ENCODE peak calls at places on chromosomes 1 and 21, in six cellular contexts. J is CD8-positive, alpha-beta T cell; B is prostate gland; G is sigmoid colon; Y is transverse colon; I is GM20000. F is an unnamed sample.

GRCh38 chr1:240117202-240117769 is 25.6 kb downstream of the FMN2 start:
- DNase-seq in J (no peak), B (no peak), G (no peak), Y (no peak), I (no peak), F (no peak)

GRCh38 chr1:224860488-224860887 is 69.0 kb upstream of the DNAH14 start:
- DNase-seq in J (no peak), B (no peak), G (no peak), Y (no peak), I (no peak), F (no peak)

GRCh38 chr1:67850611-67851075 is 17.4 kb upstream of the GNG12 start:
- DNase-seq in J (no peak), B (peak; percentile 39), G (peak; percentile 87), Y (peak; percentile 80), I (no peak), F (no peak)

GRCh38 chr21:42460391-42461184 is 35.4 kb downstream of the RSPH1 start:
- DNase-seq in J (peak; percentile 34), B (no peak), G (no peak), Y (peak; percentile 61), I (peak; percentile 51), F (peak; percentile 78)

GRCh38 chr1:58783090-58783992 is 506 bp downstream of the JUN start:
- DNase-seq in J (no peak), B (peak; percentile 49), G (peak; percentile 86), Y (peak; percentile 66), I (peak; percentile 45), F (peak; percentile 61)

GRCh38 chr1:218872026-218872425 is 301.7 kb upstream of the LYPLAL1 start:
- DNase-seq in J (no peak), B (no peak), G (no peak), Y (no peak), I (no peak), F (no peak)

GRCh38 chr21:44582980-44583799 is 2.8 kb upstream of the KRTAP10-5 start:
- DNase-seq in J (no peak), B (peak; percentile 33), G (no peak), Y (no peak), I (no peak), F (no peak)

GRCh38 chr1:8652607-8653046 is 164.8 kb downstream of the RERE start:
- DNase-seq in J (no peak), B (no peak), G (no peak), Y (no peak), I (no peak), F (no peak)

GRCh38 chr21:44301961-44302406 is 2.1 kb downstream of the PFKL start:
- DNase-seq in J (no peak), B (no peak), G (no peak), Y (peak; percentile 43), I (no peak), F (no peak)

GRCh38 chr1:214632091-214632490 is 29.1 kb downstream of the CENPF start:
- DNase-seq in J (no peak), B (no peak), G (no peak), Y (no peak), I (no peak), F (peak; percentile 10)

GRCh38 chr1:118304722-118305344 is 119.8 kb upstream of the SPAG17 start:
- DNase-seq in J (no peak), B (no peak), G (no peak), Y (no peak), I (no peak), F (no peak)

GRCh38 chr1:174999216-174999925 is 376 bp upstream of the CACYBP start:
- DNase-seq in J (peak; percentile 96), B (peak; percentile 98), G (peak; percentile 99), Y (peak; percentile 98), I (peak; percentile 95), F (peak; percentile 88)

GRCh38 chr21:45974073-45975016 is 7.2 kb upstream of the COL6A1 start:
- DNase-seq in J (no peak), B (no peak), G (peak; percentile 89), Y (peak; percentile 31), I (no peak), F (peak; percentile 49)

GRCh38 chr1:158116768-158117167 is 63.9 kb upstream of the CD1D start:
- DNase-seq in J (no peak), B (no peak), G (no peak), Y (no peak), I (no peak), F (no peak)

GRCh38 chr1:226688852-226689251 is 50.2 kb downstream of the ITPKB start:
- DNase-seq in J (no peak), B (no peak), G (peak; percentile 27), Y (no peak), I (no peak), F (no peak)

GRCh38 chr1:226688056-226688748 is 50.9 kb downstream of the ITPKB start:
- DNase-seq in J (no peak), B (no peak), G (peak; percentile 59), Y (no peak), I (no peak), F (peak; percentile 48)

GRCh38 chr1:226685196-226685820 is 53.8 kb downstream of the ITPKB start:
- DNase-seq in J (no peak), B (no peak), G (peak; percentile 57), Y (no peak), I (no peak), F (no peak)

GRCh38 chr1:226686440-226687436 is 52.3 kb downstream of the ITPKB start:
- DNase-seq in J (no peak), B (no peak), G (peak; percentile 60), Y (no peak), I (no peak), F (no peak)

DNA sequence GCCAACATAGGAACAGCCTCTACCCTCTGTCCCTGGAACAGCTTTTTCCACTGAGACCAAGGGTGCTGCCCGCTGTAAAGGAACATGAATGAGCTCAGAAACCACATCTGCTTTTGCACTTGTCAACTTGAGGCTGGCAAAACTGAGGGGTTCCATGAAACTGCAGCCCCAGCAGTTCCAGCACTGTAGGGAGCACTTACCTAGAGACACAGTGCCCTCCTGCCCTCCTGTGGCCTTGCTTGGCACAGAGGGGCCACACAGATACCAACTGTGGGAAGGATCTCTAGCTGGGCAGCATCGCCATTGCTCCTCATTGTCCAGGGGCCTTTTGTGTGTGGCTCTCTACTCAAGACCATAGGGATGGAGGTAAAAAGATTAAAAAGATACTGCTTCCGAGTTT is 51.6 kb downstream of the ITPKB start:
- DNase-seq in J (peak; percentile 35), B (no peak), G (peak; percentile 69), Y (no peak), I (no peak), F (peak; percentile 60)
- TF ChIP-seq CTCF in J (peak; percentile 65), B (no peak), G (no peak), Y (no peak), I (no peak), F (peak; percentile 52)

GRCh38 chr1:181905944-181906597 is 155.4 kb downstream of the ZNF648 start:
- DNase-seq in J (no peak), B (no peak), G (no peak), Y (no peak), I (no peak), F (no peak)

GRCh38 chr1:181911715-181912114 is 149.8 kb downstream of the ZNF648 start:
- DNase-seq in J (no peak), B (no peak), G (no peak), Y (no peak), I (no peak), F (no peak)

GRCh38 chr1:181906631-181907030 is 154.9 kb downstream of the ZNF648 start:
- DNase-seq in J (no peak), B (no peak), G (no peak), Y (no peak), I (no peak), F (no peak)

GRCh38 chr1:181909010-181909409 is 152.5 kb downstream of the ZNF648 start:
- DNase-seq in J (no peak), B (no peak), G (no peak), Y (no peak), I (no peak), F (no peak)

GRCh38 chr1:181910905-181911304 is 150.6 kb downstream of the ZNF648 start:
- DNase-seq in J (no peak), B (no peak), G (no peak), Y (no peak), I (no peak), F (no peak)
- TF ChIP-seq CTCF in J (no peak), B (no peak), G (no peak), Y (no peak), I (no peak), F (no peak)

DNA sequence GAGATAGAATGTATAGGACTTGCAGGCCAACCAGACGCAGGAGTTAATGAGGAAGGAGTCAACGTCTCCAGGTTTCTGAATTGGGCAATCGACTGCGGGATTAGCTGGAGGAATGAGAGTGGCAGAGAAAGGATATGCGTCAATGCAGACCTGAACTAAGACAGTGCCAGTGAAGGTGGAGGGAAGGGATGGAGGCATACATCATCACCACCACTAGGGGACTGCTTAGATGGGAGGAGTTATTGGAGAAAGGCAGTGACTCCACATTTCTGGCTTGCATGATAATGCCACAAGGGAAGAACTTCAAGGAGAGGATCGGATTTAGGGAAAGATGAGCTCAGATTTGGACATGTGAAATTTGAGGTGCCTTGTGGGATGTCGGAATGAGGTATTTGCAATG is 17.4 kb downstream of the VASH2 start:
- DNase-seq in J (no peak), B (no peak), G (peak; percentile 14), Y (no peak), I (no peak), F (no peak)
- TF ChIP-seq CTCF in J (no peak), B (no peak), G (no peak), Y (peak; percentile 40), I (peak; percentile 52), F (peak; percentile 22)

GRCh38 chr1:23798662-23799142 is 1.9 kb downstream of the GALE start:
- DNase-seq in J (no peak), B (no peak), G (no peak), Y (peak; percentile 22), I (no peak), F (no peak)
- TF ChIP-seq CTCF in J (no peak), B (no peak), G (no peak), Y (no peak), I (peak; percentile 12), F (no peak)

DNA sequence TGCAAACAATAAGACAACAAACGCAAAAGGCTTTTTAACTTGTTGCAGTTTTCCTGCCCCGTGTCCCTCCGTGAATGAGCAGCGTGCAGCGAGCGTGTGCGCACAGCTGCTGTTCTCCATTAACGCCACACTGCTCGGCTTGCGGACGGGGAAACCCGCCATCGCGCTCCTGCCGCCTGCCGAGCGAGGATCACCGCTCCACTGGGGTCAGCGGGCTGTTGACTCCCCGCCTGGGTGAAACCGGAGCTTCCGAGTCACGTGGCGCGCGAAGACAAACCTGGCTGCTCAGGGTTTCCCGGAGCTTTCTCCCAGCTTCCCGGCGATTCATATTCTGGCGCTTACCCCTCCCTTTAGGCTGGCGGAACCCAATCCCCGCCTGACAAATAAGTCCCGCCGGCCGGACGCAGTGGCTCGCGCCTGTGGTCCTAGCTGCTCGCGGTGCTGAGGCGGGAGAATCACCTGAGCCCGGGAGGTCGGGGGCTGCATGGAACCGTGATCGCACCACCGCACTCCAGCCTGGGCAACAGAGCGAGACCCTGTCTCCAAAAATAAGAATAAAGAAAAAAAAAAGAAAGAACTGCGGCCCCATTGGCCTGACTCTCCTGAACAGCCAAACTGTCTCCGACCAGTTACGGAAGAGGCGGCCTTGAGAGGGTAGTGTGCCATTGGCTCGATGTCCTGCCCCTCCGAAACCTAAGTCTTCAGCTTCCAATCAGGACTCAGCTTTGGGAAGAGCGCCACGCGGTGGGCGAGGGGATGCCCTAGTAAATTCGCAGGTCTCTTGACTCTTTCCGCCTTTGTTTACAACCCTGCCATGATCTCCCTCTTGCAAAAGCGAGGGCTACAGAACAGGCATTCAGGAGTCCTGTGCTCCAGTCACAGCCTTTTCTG is at the start of gene CREB3L4:
- DNase-seq in J (peak; percentile 62), B (peak; percentile 94), G (peak; percentile 97), Y (peak; percentile 92), I (peak; percentile 90), F (peak; percentile 87)
- TF ChIP-seq CTCF in J (peak; percentile 15), B (no peak), G (peak; percentile 12), Y (peak; percentile 29), I (peak; percentile 35), F (peak; percentile 39)

GRCh38 chr1:202618387-202619022 is 91.7 kb downstream of the SYT2 start:
- DNase-seq in J (no peak), B (no peak), G (no peak), Y (no peak), I (peak; percentile 63), F (no peak)
- TF ChIP-seq CTCF in J (no peak), B (no peak), G (no peak), Y (no peak), I (no peak), F (no peak)

F was measured in B cell.